ENCODE peak calls at places on chromosomes 11 and 22, in seven cellular contexts. K is fibroblast of lung; J is effector CD4-positive, alpha-beta T cell; B is uterus; V is fibroblast of pulmonary artery; H is smooth muscle cell of the brain vasculature; X is astrocyte of the cerebellum. Z is an unnamed sample.

GRCh38 chr22:35349368-35349703 is 31.6 kb upstream of the HMOX1 start:
- DNase-seq in K (no peak), J (no peak), B (no peak), V (no peak), H (no peak), X (no peak), Z (no peak)

GRCh38 chr11:59644528-59644927 is 24.3 kb downstream of the PATL1 start:
- DNase-seq in K (no peak), J (no peak), B (no peak), V (no peak), H (no peak), X (no peak), Z (no peak)

GRCh38 chr11:63537293-63538101 is 889 bp downstream of the PLAAT4 start:
- DNase-seq in K (peak; percentile 68), J (no peak), B (peak; percentile 82), V (peak; percentile 83), H (peak; percentile 90), X (peak; percentile 99), Z (peak; percentile 95)

GRCh38 chr11:102776454-102776853 is 4.0 kb downstream of the MMP10 start:
- DNase-seq in K (no peak), J (no peak), B (no peak), V (no peak), H (no peak), X (no peak), Z (no peak)

GRCh38 chr11:77174559-77174958 is 46.5 kb downstream of the MYO7A start:
- DNase-seq in K (no peak), J (no peak), B (no peak), V (no peak), H (no peak), X (no peak), Z (no peak)

GRCh38 chr11:59199546-59200420 is 12.9 kb downstream of the MPEG1 start:
- DNase-seq in K (no peak), J (no peak), B (no peak), V (no peak), H (no peak), X (no peak), Z (no peak)

GRCh38 chr11:118671254-118671653 is 8.2 kb downstream of the TREH start:
- DNase-seq in K (no peak), J (no peak), B (no peak), V (no peak), H (no peak), X (no peak), Z (no peak)

GRCh38 chr22:31496735-31497146 is 405 bp downstream of the SFI1 start:
- DNase-seq in K (no peak), J (peak; percentile 38), B (no peak), V (peak; percentile 6), H (no peak), X (no peak), Z (peak; percentile 12)

GRCh38 chr11:96045622-96046456 is 121.9 kb upstream of the MTMR2 start:
- DNase-seq in K (peak; percentile 69), J (no peak), B (peak; percentile 54), V (peak; percentile 75), H (peak; percentile 46), X (peak; percentile 92), Z (peak; percentile 86)

GRCh38 chr11:14413307-14414072 is 54.5 kb upstream of the RRAS2 start:
- DNase-seq in K (peak; percentile 56), J (no peak), B (peak; percentile 59), V (peak; percentile 80), H (no peak), X (peak; percentile 50), Z (peak; percentile 58)

GRCh38 chr22:35023692-35024363 is 42.1 kb upstream of the ISX start:
- DNase-seq in K (peak; percentile 27), J (peak; percentile 19), B (peak; percentile 50), V (peak; percentile 48), H (no peak), X (no peak), Z (peak; percentile 6)

GRCh38 chr11:33531743-33532181 is 168.9 kb downstream of the C11orf91 start:
- DNase-seq in K (peak; percentile 65), J (no peak), B (peak; percentile 39), V (peak; percentile 51), H (no peak), X (no peak), Z (peak; percentile 83)

GRCh38 chr11:34682822-34683221 is 61.9 kb downstream of the EHF start:
- DNase-seq in K (no peak), J (no peak), B (no peak), V (peak; percentile 13), H (no peak), X (peak; percentile 1), Z (no peak)

GRCh38 chr22:27919943-27920755 is 1.1 kb upstream of the PITPNB start:
- DNase-seq in K (peak; percentile 83), J (no peak), B (peak; percentile 29), V (peak; percentile 65), H (peak; percentile 39), X (peak; percentile 6), Z (peak; percentile 65)

GRCh38 chr11:7353100-7353499 is 101.4 kb downstream of the SYT9 start:
- DNase-seq in K (no peak), J (no peak), B (no peak), V (peak; percentile 22), H (no peak), X (no peak), Z (no peak)

GRCh38 chr11:118785362-118785761 is 5.6 kb downstream of the DDX6 start:
- DNase-seq in K (peak; percentile 39), J (no peak), B (no peak), V (peak; percentile 41), H (no peak), X (no peak), Z (peak; percentile 32)

GRCh38 chr11:72776844-72777754 is 16.7 kb downstream of the STARD10 start:
- DNase-seq in K (no peak), J (no peak), B (no peak), V (no peak), H (no peak), X (no peak), Z (no peak)

GRCh38 chr11:71472941-71473792 is 20.2 kb downstream of the NADSYN1 start:
- DNase-seq in K (no peak), J (no peak), B (no peak), V (no peak), H (no peak), X (no peak), Z (no peak)

GRCh38 chr11:95850137-95850536 is 59.8 kb downstream of the CEP57 start:
- DNase-seq in K (peak; percentile 18), J (no peak), B (no peak), V (no peak), H (no peak), X (no peak), Z (no peak)

GRCh38 chr11:46386674-46387073 is 4.9 kb downstream of the CHRM4 start:
- DNase-seq in K (no peak), J (no peak), B (no peak), V (no peak), H (no peak), X (no peak), Z (no peak)

GRCh38 chr22:43945632-43946390 is 9.4 kb upstream of the SAMM50 start:
- DNase-seq in K (peak; percentile 58), J (peak; percentile 51), B (no peak), V (peak; percentile 68), H (no peak), X (peak; percentile 20), Z (peak; percentile 44)

GRCh38 chr11:45021692-45022130 is 71.0 kb upstream of the TP53I11 start:
- DNase-seq in K (peak; percentile 88), J (no peak), B (peak; percentile 69), V (peak; percentile 64), H (no peak), X (peak; percentile 26), Z (no peak)

GRCh38 chr11:114260077-114260476 is 36.1 kb upstream of the NNMT start:
- DNase-seq in K (no peak), J (no peak), B (no peak), V (no peak), H (no peak), X (no peak), Z (no peak)

GRCh38 chr22:19866665-19867009 is 12.0 kb upstream of the GNB1L start:
- DNase-seq in K (no peak), J (no peak), B (no peak), V (no peak), H (no peak), X (no peak), Z (no peak)

GRCh38 chr11:85171648-85172257 is 455.4 kb downstream of the DLG2 start:
- DNase-seq in K (no peak), J (no peak), B (no peak), V (no peak), H (no peak), X (no peak), Z (peak; percentile 20)

GRCh38 chr11:90493379-90493778 is 270.5 kb upstream of the CHORDC1 start:
- DNase-seq in K (no peak), J (no peak), B (no peak), V (no peak), H (no peak), X (no peak), Z (no peak)

GRCh38 chr11:83895516-83895915 is 609.3 kb upstream of the CCDC90B start:
- DNase-seq in K (no peak), J (no peak), B (no peak), V (peak; percentile 21), H (no peak), X (no peak), Z (no peak)

GRCh38 chr11:134101292-134101691 is 32.4 kb downstream of the JAM3 start:
- DNase-seq in K (peak; percentile 31), J (no peak), B (no peak), V (peak; percentile 44), H (no peak), X (no peak), Z (peak; percentile 43)

GRCh38 chr11:94199367-94200130 is 70.9 kb downstream of the PANX1 start:
- DNase-seq in K (peak; percentile 60), J (no peak), B (no peak), V (no peak), H (no peak), X (no peak), Z (no peak)

GRCh38 chr11:20353829-20354434 is 9.6 kb upstream of the HTATIP2 start:
- DNase-seq in K (peak; percentile 51), J (no peak), B (no peak), V (peak; percentile 61), H (no peak), X (peak; percentile 13), Z (peak; percentile 46)

GRCh38 chr11:45282070-45282469 is 4.1 kb downstream of the SYT13 start:
- DNase-seq in K (no peak), J (no peak), B (no peak), V (no peak), H (no peak), X (no peak), Z (no peak)

GRCh38 chr22:44847380-44847779 is 95.0 kb downstream of the ARHGAP8 start:
- DNase-seq in K (no peak), J (no peak), B (no peak), V (no peak), H (no peak), X (no peak), Z (no peak)

GRCh38 chr11:100778386-100778785 is 91.3 kb downstream of the ARHGAP42 start:
- DNase-seq in K (no peak), J (no peak), B (no peak), V (no peak), H (no peak), X (no peak), Z (no peak)

GRCh38 chr11:111602865-111603632 is 800 bp downstream of the SIK2 start:
- DNase-seq in K (peak; percentile 50), J (no peak), B (no peak), V (peak; percentile 45), H (no peak), X (no peak), Z (peak; percentile 61)

GRCh38 chr22:23579280-23579679 is 810 bp downstream of the IGLL1 start:
- DNase-seq in K (no peak), J (no peak), B (no peak), V (no peak), H (no peak), X (no peak), Z (no peak)

GRCh38 chr22:27329471-27329870 is 472.1 kb downstream of the MN1 start:
- DNase-seq in K (no peak), J (no peak), B (no peak), V (no peak), H (no peak), X (no peak), Z (no peak)

GRCh38 chr11:75768112-75768908 is at the start of gene DGAT2:
- DNase-seq in K (peak; percentile 47), J (peak; percentile 36), B (peak; percentile 68), V (peak; percentile 60), H (no peak), X (no peak), Z (peak; percentile 63)